ENCODE peak calls at places on chromosomes 13 and 19, in four cellular contexts. X is A549, A is K562, W is H1. T is an unnamed sample.

GRCh38 chr19:5045956-5046338 is 77.0 kb downstream of the KDM4B start:
- DNase-seq in X (peak; percentile 60), A (no peak), W (no peak), T (no peak)

GRCh38 chr13:113116206-113116800 is 6.3 kb upstream of the F10 start:
- DNase-seq in X (no peak), A (no peak), W (peak; percentile 19), T (no peak)

GRCh38 chr19:2766594-2767372 is 16.3 kb downstream of the SGTA start:
- DNase-seq in X (no peak), A (no peak), W (no peak), T (no peak)

GRCh38 chr19:49142866-49143335 is 12.3 kb downstream of the HRC start:
- DNase-seq in X (peak; percentile 99), A (peak; percentile 77), W (peak; percentile 90), T (no peak)

GRCh38 chr13:29165840-29166239 is 345.7 kb downstream of the MTUS2 start:
- DNase-seq in X (no peak), A (no peak), W (no peak), T (peak; percentile 84)

GRCh38 chr19:17555929-17556813 is 722 bp downstream of the COLGALT1 start:
- DNase-seq in X (no peak), A (peak; percentile 63), W (peak; percentile 67), T (peak; percentile 90)

GRCh38 chr13:111881700-111882099 is 185.2 kb upstream of the SOX1 start:
- DNase-seq in X (no peak), A (no peak), W (peak; percentile 8), T (no peak)

GRCh38 chr13:29861694-29862110 is 11.3 kb upstream of the UBL3 start:
- DNase-seq in X (no peak), A (no peak), W (no peak), T (no peak)

GRCh38 chr19:49421039-49421877 is 2.0 kb downstream of the PTH2 start:
- DNase-seq in X (no peak), A (peak; percentile 89), W (peak; percentile 99), T (peak; percentile 79)

GRCh38 chr19:6108721-6109633 is 1.3 kb downstream of the RFX2 start:
- DNase-seq in X (no peak), A (peak; percentile 37), W (peak; percentile 54), T (peak; percentile 51)

GRCh38 chr13:112145221-112146072 is 78.5 kb downstream of the SOX1 start:
- DNase-seq in X (no peak), A (no peak), W (no peak), T (no peak)

GRCh38 chr13:40168425-40169155 is 497.9 kb downstream of the FOXO1 start:
- DNase-seq in X (no peak), A (no peak), W (no peak), T (no peak)

GRCh38 chr19:6663236-6664187 is 6.4 kb downstream of the TNFSF14 start:
- DNase-seq in X (no peak), A (no peak), W (no peak), T (no peak)

GRCh38 chr13:64928704-64929499 is 2301.2 kb downstream of the PCDH9 start:
- DNase-seq in X (no peak), A (no peak), W (no peak), T (no peak)

DNA sequence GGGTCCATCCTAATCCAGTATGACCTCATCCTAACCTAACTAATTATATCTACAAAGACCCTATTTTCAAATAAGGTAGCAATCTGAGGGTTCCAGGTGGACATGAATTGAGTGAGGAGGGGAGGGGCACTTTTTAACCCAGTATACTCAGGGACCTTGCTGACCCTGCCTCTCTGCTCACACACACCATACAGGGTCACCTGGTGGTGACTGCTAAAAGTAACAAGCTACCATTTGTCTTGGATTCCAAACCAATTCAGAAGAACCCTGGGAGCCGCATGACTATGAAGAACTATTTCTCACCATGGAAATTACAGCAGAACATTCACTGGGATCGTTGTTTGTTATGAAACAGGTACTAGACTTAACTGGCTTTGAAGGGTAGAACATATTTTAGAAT is 151.9 kb downstream of the LACC1 start:
- DNase-seq in X (no peak), A (no peak), W (no peak), T (no peak)
- TF ChIP-seq MAX in X (no peak), A (no peak), W (no peak), T (no peak)

GRCh38 chr19:57829316-57829715 is 783 bp upstream of the ZNF587B start:
- DNase-seq in X (no peak), A (no peak), W (no peak), T (no peak)

GRCh38 chr19:57825501-57825900 is 4.6 kb upstream of the ZNF587B start:
- DNase-seq in X (no peak), A (no peak), W (no peak), T (no peak)

GRCh38 chr19:57830071-57830602 is at the start of gene ZNF587B:
- DNase-seq in X (no peak), A (peak; percentile 32), W (peak; percentile 92), T (peak; percentile 21)
- TF ChIP-seq CTCF in X (peak; percentile 11), A (peak; percentile 63), W (no peak), T (peak; percentile 26)

DNA sequence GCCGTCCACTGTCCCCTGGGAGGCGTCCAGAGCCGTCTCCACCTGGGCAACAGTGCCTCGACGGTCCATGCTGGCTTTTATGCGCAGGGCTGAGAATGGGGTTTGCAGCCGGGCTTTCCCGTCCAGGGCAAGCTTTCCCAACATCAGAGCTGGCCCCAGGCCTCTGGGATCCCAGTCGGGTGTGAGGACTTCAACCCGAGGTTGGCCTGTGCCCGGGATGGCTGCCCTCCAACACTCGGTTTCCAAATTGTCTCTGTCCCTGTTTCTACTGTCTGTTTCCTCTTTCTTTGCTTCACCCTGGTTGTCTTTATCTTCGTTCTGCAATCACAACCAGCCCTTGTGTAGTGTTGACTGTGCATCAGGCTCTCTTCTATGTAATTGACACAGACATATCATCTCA is at the start of gene IFNL4:
- DNase-seq in X (no peak), A (no peak), W (no peak), T (no peak)
- H3K4me3 ChIP-seq in X (no peak within 1 kb of the TSS), A (no peak within 1 kb of the TSS), W (no peak within 1 kb of the TSS), T (no peak within 1 kb of the TSS)

DNA sequence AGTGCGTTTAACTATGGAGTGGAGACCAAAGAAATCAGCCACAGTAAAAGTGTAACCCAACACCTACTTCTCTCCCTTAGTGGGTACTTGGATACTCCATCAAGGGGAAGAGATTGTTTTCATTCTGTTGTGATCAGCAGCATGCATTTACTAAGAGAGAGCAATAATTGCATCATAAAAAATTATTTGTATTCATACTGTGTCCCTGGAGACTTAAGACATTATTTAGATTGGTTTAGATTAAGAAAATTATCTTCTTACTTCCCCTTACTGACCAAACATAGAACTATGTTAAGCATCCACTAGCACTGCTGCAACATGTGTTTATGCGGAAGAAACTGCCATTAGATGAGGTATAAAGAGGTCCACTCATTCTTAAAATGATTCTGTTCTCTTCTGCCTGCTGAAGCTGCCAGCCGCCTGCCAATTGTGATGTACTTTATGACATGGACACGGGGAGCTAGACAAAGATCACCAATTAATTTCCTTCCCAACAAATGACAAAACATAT is 738.5 kb downstream of the DIAPH3 start:
- DNase-seq in X (no peak), A (no peak), W (no peak), T (no peak)
- TF ChIP-seq MAX in X (no peak), A (no peak), W (no peak), T (no peak)

GRCh38 chr19:50500060-50500752 is 10.8 kb downstream of the JOSD2 start:
- DNase-seq in X (no peak), A (peak; percentile 86), W (peak; percentile 74), T (peak; percentile 40)
- TF ChIP-seq CTCF in X (peak; percentile 19), A (peak; percentile 57), W (peak; percentile 30), T (no peak)

GRCh38 chr19:35936738-35937268 is 629 bp downstream of the LRFN3 start:
- DNase-seq in X (no peak), A (no peak), W (no peak), T (no peak)

GRCh38 chr19:35938282-35939224 is 2.4 kb downstream of the LRFN3 start:
- DNase-seq in X (no peak), A (no peak), W (no peak), T (no peak)

GRCh38 chr19:35939307-35940077 is 3.3 kb downstream of the LRFN3 start:
- DNase-seq in X (no peak), A (no peak), W (no peak), T (no peak)

GRCh38 chr19:35937345-35938281 is 1.4 kb downstream of the LRFN3 start:
- DNase-seq in X (no peak), A (no peak), W (no peak), T (no peak)

DNA sequence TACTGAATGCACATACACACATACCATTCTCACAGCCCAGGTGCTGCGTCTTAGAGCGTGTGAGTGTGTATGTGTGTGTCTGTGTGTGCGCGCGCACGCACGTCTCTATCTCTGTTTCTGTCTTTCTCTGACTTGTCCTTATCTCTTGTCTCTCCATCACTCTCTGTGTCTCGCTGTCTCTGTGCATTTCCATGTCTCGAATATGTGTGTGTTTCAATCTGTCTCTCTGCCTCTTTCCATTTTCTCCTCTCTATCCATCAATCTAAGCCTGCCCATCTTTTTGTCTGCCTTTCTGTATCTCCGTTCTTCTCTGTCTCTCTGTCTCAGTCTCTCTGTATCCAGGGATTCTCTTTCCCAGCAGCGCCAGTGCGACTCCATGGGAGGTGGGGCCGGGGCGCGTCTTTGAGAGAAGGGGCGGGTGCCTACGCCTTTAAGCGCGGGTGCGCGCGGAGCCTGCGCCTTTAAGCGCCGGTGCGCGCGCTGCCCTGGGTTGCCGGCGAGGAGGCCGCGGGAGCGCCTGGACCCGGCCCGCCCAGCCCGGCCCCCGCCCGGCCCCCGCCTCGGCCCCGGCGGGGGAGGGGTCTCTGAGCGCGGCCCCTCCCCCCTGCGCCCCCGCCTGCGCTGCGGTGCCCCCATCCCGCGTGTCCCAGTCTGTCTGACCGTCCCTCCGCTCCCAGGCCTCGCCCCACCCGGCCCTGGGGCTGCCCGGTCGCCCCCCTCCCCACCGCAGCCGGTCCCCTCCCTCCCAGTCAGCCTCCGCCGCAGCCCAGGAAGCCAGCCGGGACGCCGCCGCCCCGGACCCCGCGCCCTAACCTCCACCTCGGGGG is at the start of gene LRFN3:
- DNase-seq in X (peak; percentile 94), A (peak; percentile 75), W (peak; percentile 85), T (peak; percentile 20)
- H3K4me3 ChIP-seq in X (peak within 1 kb of the TSS; percentile 66), A (no peak within 1 kb of the TSS), W (peak within 1 kb of the TSS; percentile 71), T (no peak within 1 kb of the TSS)

GRCh38 chr19:54594737-54595136 is 1.3 kb downstream of the LILRA1 start:
- DNase-seq in X (no peak), A (no peak), W (no peak), T (no peak)
- TF ChIP-seq MAX in X (no peak), A (no peak), W (no peak), T (no peak)

GRCh38 chr13:100589178-100589725 is 663 bp upstream of the GGACT start:
- DNase-seq in X (no peak), A (no peak), W (no peak), T (peak; percentile 9)
- TF ChIP-seq CTCF in X (no peak), A (no peak), W (no peak), T (no peak)

T was measured in NB4.